ENCODE peak calls at places on chromosomes 6 and 20, in five cellular contexts. B is CD8-positive, alpha-beta T cell; Q is brain microvascular endothelial cell; H is fibroblast of lung; V is A673. Y is an unnamed sample.
A peak's percentile ranks its signal among the peaks of the same experiment; 100 is the strongest.

GRCh38 chr20:44110816-44111568 is 76.0 kb downstream of the JPH2 start:
- DNase-seq in B (no peak), Q (no peak), H (no peak), V (no peak), Y (no peak)

GRCh38 chr6:72788188-72788587 is 166.3 kb downstream of the KCNQ5 start:
- DNase-seq in B (no peak), Q (peak; percentile 16), H (peak; percentile 36), V (no peak), Y (no peak)

GRCh38 chr6:132483779-132484679 is 28.9 kb downstream of the STX7 start:
- DNase-seq in B (peak; percentile 50), Q (peak; percentile 48), H (peak; percentile 82), V (peak; percentile 76), Y (peak; percentile 52)

GRCh38 chr6:38495922-38496635 is 143.7 kb downstream of the BTBD9 start:
- DNase-seq in B (no peak), Q (peak; percentile 13), H (no peak), V (no peak), Y (no peak)

GRCh38 chr6:13794184-13794583 is 20.2 kb downstream of the MCUR1 start:
- DNase-seq in B (no peak), Q (peak; percentile 79), H (peak; percentile 52), V (peak; percentile 96), Y (no peak)

GRCh38 chr6:72401865-72402264 is 220.0 kb upstream of the KCNQ5 start:
- DNase-seq in B (no peak), Q (no peak), H (no peak), V (no peak), Y (no peak)

GRCh38 chr6:169445661-169446581 is 192.3 kb upstream of the THBS2 start:
- DNase-seq in B (no peak), Q (no peak), H (no peak), V (no peak), Y (no peak)

GRCh38 chr6:37308084-37308817 is 45.5 kb upstream of the RNF8 start:
- DNase-seq in B (no peak), Q (no peak), H (peak; percentile 68), V (no peak), Y (peak; percentile 27)

GRCh38 chr6:71544028-71544427 is 255.4 kb downstream of the OGFRL1 start:
- DNase-seq in B (no peak), Q (peak; percentile 45), H (no peak), V (no peak), Y (no peak)

GRCh38 chr6:153485072-153485471 is 354.0 kb upstream of the RGS17 start:
- DNase-seq in B (no peak), Q (no peak), H (no peak), V (no peak), Y (no peak)

GRCh38 chr6:124795879-124796838 is 166.1 kb upstream of the RNF217 start:
- DNase-seq in B (no peak), Q (peak; percentile 38), H (peak; percentile 52), V (peak; percentile 74), Y (peak; percentile 8)
- TF ChIP-seq CTCF in B (no peak), Q (peak; percentile 86), H (peak; percentile 15), V (peak; percentile 87), Y (peak; percentile 39)

GRCh38 chr6:3398165-3398562 is 58.7 kb downstream of the SLC22A23 start:
- DNase-seq in B (no peak), Q (no peak), H (no peak), V (no peak), Y (no peak)
- H3K27ac ChIP-seq in B (no peak overlapping the region), Q (no peak overlapping the region), H (no peak overlapping the region), V (no peak overlapping the region), Y (no peak overlapping the region)

GRCh38 chr6:17979479-17979878 is 8.0 kb downstream of the KIF13A start:
- DNase-seq in B (no peak), Q (no peak), H (no peak), V (no peak), Y (no peak)
- H3K4me3 ChIP-seq in B (no peak overlapping the region), Q (no peak overlapping the region), H (no peak overlapping the region), V (no peak overlapping the region), Y (no peak overlapping the region)

GRCh38 chr6:138285800-138286199 is 67.5 kb upstream of the PBOV1 start:
- DNase-seq in B (no peak), Q (no peak), H (no peak), V (no peak), Y (no peak)
- TF ChIP-seq CTCF in B (no peak), Q (peak; percentile 31), H (no peak), V (no peak), Y (no peak)

GRCh38 chr6:26351544-26351953 is 13.4 kb upstream of the BTN3A2 start:
- DNase-seq in B (no peak), Q (peak; percentile 98), H (peak; percentile 78), V (peak; percentile 35), Y (no peak)
- H3K27ac ChIP-seq in B (no peak overlapping the region), Q (peak overlapping the region; percentile 70), H (peak overlapping the region; percentile 76), V (no peak overlapping the region), Y (no peak overlapping the region)